ENCODE peak calls at places on chromosomes 6 and 20, in seven cellular contexts. G is CD4-positive, alpha-beta T cell; F is HepG2; H is CD8-positive, alpha-beta memory T cell; Z is NCI-H748 treated with DMSO at 0.1 percent for 48 hours; P is G401; L is RWPE1. E is an unnamed sample.

GRCh38 chr20:5353624-5354496 is 37.1 kb upstream of the PROKR2 start:
- DNase-seq in G (no peak), F (no peak), H (no peak), Z (no peak), P (no peak), L (peak), E (no peak)

GRCh38 chr6:9025796-9026195 is 590.5 kb upstream of the SLC35B3 start:
- DNase-seq in G (no peak), F (no peak), H (no peak), Z (no peak), P (no peak), L (no peak), E (no peak)

GRCh38 chr6:38209291-38209865 is 389.9 kb downstream of the ZFAND3 start:
- DNase-seq in G (no peak), F (no peak), H (no peak), Z (no peak), P (no peak), L (no peak), E (no peak)

GRCh38 chr20:7459123-7459522 is 481.1 kb downstream of the HAO1 start:
- DNase-seq in G (no peak), F (no peak), H (no peak), Z (no peak), P (no peak), L (peak), E (no peak)

GRCh38 chr6:21595951-21596378 is 2.4 kb downstream of the SOX4 start:
- DNase-seq in G (no peak), F (no peak), H (no peak), Z (no peak), P (no peak), L (peak), E (no peak)

GRCh38 chr20:37384683-37385174 is 38.8 kb downstream of the SRC start:
- DNase-seq in G (peak), F (no peak), H (peak), Z (no peak), P (peak), L (peak), E (no peak)

GRCh38 chr20:10586296-10586695 is 87.5 kb downstream of the JAG1 start:
- DNase-seq in G (no peak), F (no peak), H (no peak), Z (no peak), P (no peak), L (no peak), E (no peak)

GRCh38 chr6:135880066-135880972 is 28.8 kb downstream of the PDE7B start:
- DNase-seq in G (peak), F (no peak), H (peak), Z (no peak), P (no peak), L (no peak), E (no peak)

GRCh38 chr6:8860671-8861070 is 425.3 kb upstream of the SLC35B3 start:
- DNase-seq in G (no peak), F (no peak), H (no peak), Z (no peak), P (no peak), L (no peak), E (no peak)

GRCh38 chr6:151437401-151437800 is 14.5 kb downstream of the RMND1 start:
- DNase-seq in G (no peak), F (no peak), H (no peak), Z (no peak), P (no peak), L (no peak), E (no peak)

GRCh38 chr6:42963855-42964605 is 3.5 kb downstream of the GNMT start:
- DNase-seq in G (no peak), F (peak), H (no peak), Z (no peak), P (peak), L (no peak), E (no peak)

GRCh38 chr6:131787955-131788712 is 19.7 kb upstream of the ENPP1 start:
- DNase-seq in G (no peak), F (peak), H (no peak), Z (no peak), P (no peak), L (no peak), E (peak)

GRCh38 chr6:157434349-157435016 is 53.5 kb downstream of the ZDHHC14 start:
- DNase-seq in G (no peak), F (peak), H (no peak), Z (no peak), P (peak), L (no peak), E (no peak)

GRCh38 chr6:152695317-152696043 is 2.2 kb upstream of the MYCT1 start:
- DNase-seq in G (no peak), F (no peak), H (no peak), Z (no peak), P (no peak), L (no peak), E (no peak)

GRCh38 chr6:105620878-105621277 is 218.0 kb upstream of the PREP start:
- DNase-seq in G (no peak), F (no peak), H (no peak), Z (no peak), P (no peak), L (no peak), E (no peak)

GRCh38 chr6:129133770-129134192 is 250.8 kb downstream of the LAMA2 start:
- DNase-seq in G (no peak), F (no peak), H (no peak), Z (no peak), P (no peak), L (no peak), E (no peak)

GRCh38 chr20:62707981-62708521 is 585 bp upstream of the NTSR1 start:
- DNase-seq in G (no peak), F (no peak), H (no peak), Z (no peak), P (no peak), L (peak), E (no peak)

GRCh38 chr6:131954775-131955107 is 3.6 kb upstream of the CCN2 start:
- DNase-seq in G (no peak), F (peak), H (no peak), Z (no peak), P (no peak), L (peak), E (no peak)

GRCh38 chr6:44327096-44327495 is 13.9 kb upstream of the AARS2 start:
- DNase-seq in G (no peak), F (no peak), H (no peak), Z (no peak), P (no peak), L (no peak), E (no peak)

GRCh38 chr6:86706449-86706848 is 230.9 kb upstream of the HTR1E start:
- DNase-seq in G (no peak), F (peak), H (no peak), Z (no peak), P (no peak), L (no peak), E (no peak)

GRCh38 chr6:80622641-80623040 is 516.2 kb downstream of the BCKDHB start:
- DNase-seq in G (no peak), F (no peak), H (no peak), Z (no peak), P (no peak), L (no peak), E (peak)

GRCh38 chr6:56528412-56528841 is 114.3 kb downstream of the DST start:
- DNase-seq in G (no peak), F (no peak), H (no peak), Z (no peak), P (no peak), L (peak), E (no peak)